ENCODE peak calls at places on chromosomes 13 and 19, in six cellular contexts. F is COR-L47; C is H54; V is AML-193; B is T-helper 1 cell; J is naive thymus-derived CD8-positive, alpha-beta T cell. U is an unnamed sample.

GRCh38 chr13:41004875-41005693 is 14.0 kb downstream of the ELF1 start:
- DNase-seq in F (no peak), C (no peak), V (peak), B (no peak), J (no peak), U (no peak)

GRCh38 chr19:29062486-29063435 is 150.2 kb downstream of the UQCRFS1 start:
- DNase-seq in F (no peak), C (no peak), V (no peak), B (no peak), J (no peak), U (no peak)

GRCh38 chr19:49443366-49444099 is 2.2 kb upstream of the SLC17A7 start:
- DNase-seq in F (peak), C (peak), V (peak), B (peak), J (peak), U (peak)

GRCh38 chr13:112140366-112140765 is 73.4 kb downstream of the SOX1 start:
- DNase-seq in F (no peak), C (no peak), V (no peak), B (no peak), J (no peak), U (no peak)

GRCh38 chr19:7483720-7484201 is 5.1 kb downstream of the PEX11G start:
- DNase-seq in F (no peak), C (no peak), V (no peak), B (no peak), J (no peak), U (no peak)

GRCh38 chr13:44088911-44089851 is 209.5 kb downstream of the LACC1 start:
- DNase-seq in F (no peak), C (no peak), V (no peak), B (no peak), J (no peak), U (no peak)

GRCh38 chr13:39284801-39285388 is 246.6 kb downstream of the NHLRC3 start:
- DNase-seq in F (no peak), C (no peak), V (no peak), B (no peak), J (no peak), U (no peak)

GRCh38 chr13:99206226-99206625 is 5.6 kb downstream of the UBAC2 start:
- DNase-seq in F (no peak), C (no peak), V (no peak), B (no peak), J (peak), U (no peak)

GRCh38 chr19:53580871-53581835 is 43.2 kb downstream of the ZNF331 start:
- DNase-seq in F (no peak), C (no peak), V (no peak), B (no peak), J (no peak), U (no peak)

GRCh38 chr13:47672982-47673670 is 327.9 kb downstream of the SUCLA2 start:
- DNase-seq in F (no peak), C (no peak), V (peak), B (no peak), J (no peak), U (no peak)

GRCh38 chr19:10961073-10961762 is 388 bp downstream of the SMARCA4 start:
- DNase-seq in F (no peak), C (no peak), V (no peak), B (no peak), J (no peak), U (no peak)

GRCh38 chr13:30052127-30052526 is 201.7 kb upstream of the UBL3 start:
- DNase-seq in F (no peak), C (no peak), V (no peak), B (no peak), J (peak), U (no peak)

GRCh38 chr19:17045907-17046502 is 19.4 kb upstream of the CPAMD8 start:
- DNase-seq in F (no peak), C (no peak), V (no peak), B (no peak), J (no peak), U (no peak)

GRCh38 chr13:79185580-79185979 is 220.5 kb downstream of the RBM26 start:
- DNase-seq in F (no peak), C (no peak), V (no peak), B (no peak), J (no peak), U (no peak)

GRCh38 chr19:44782729-44783128 is 5.0 kb downstream of the CBLC start:
- DNase-seq in F (no peak), C (no peak), V (peak), B (no peak), J (no peak), U (no peak)

GRCh38 chr19:46613525-46613924 is 11.4 kb downstream of the PTGIR start:
- DNase-seq in F (no peak), C (no peak), V (no peak), B (no peak), J (no peak), U (no peak)

GRCh38 chr19:40280608-40281221 is 4.4 kb downstream of the AKT2 start:
- DNase-seq in F (no peak), C (no peak), V (no peak), B (no peak), J (no peak), U (no peak)

GRCh38 chr19:44002212-44002565 is 568 bp upstream of the ZNF230 start:
- DNase-seq in F (no peak), C (no peak), V (no peak), B (no peak), J (no peak), U (no peak)

GRCh38 chr19:33440241-33440640 is 66.7 kb downstream of the CEBPG start:
- DNase-seq in F (no peak), C (no peak), V (no peak), B (no peak), J (no peak), U (no peak)

GRCh38 chr19:54481326-54481930 is 8.3 kb upstream of the CDC42EP5 start:
- DNase-seq in F (peak), C (no peak), V (peak), B (no peak), J (peak), U (peak)

GRCh38 chr19:20244356-20244755 is 77.3 kb downstream of the ZNF486 start:
- DNase-seq in F (no peak), C (no peak), V (no peak), B (no peak), J (no peak), U (no peak)

U was measured in effector CD4-positive, alpha-beta T cell.